ENCODE peak calls at places on chromosomes 7 and 10, in five cellular contexts. W, B, I, N and H are unnamed samples.

GRCh38 chr7:26090927-26091519 is 61.0 kb upstream of the NFE2L3 start:
- DNase-seq in N (no peak), W (no peak), B (peak; percentile 44), I (peak; percentile 41), H (no peak)

GRCh38 chr10:23375366-23375765 is 30.8 kb upstream of the C10orf67 start:
- DNase-seq in W (no peak), B (peak; percentile 25), I (no peak), N (no peak), H (no peak)

GRCh38 chr7:69837387-69838068 is 239.3 kb downstream of the AUTS2 start:
- DNase-seq in B (no peak), N (no peak), I (no peak), W (no peak), H (no peak)

GRCh38 chr7:43390601-43391000 is 192.3 kb upstream of the STK17A start:
- DNase-seq in W (no peak), B (no peak), N (no peak), I (no peak), H (no peak)

GRCh38 chr10:89785095-89785494 is 83.7 kb downstream of the KIF20B start:
- DNase-seq in I (no peak), W (no peak), B (no peak), N (no peak), H (no peak)

GRCh38 chr7:7221602-7222038 is 39.3 kb downstream of the C1GALT1 start:
- DNase-seq in B (peak; percentile 92), I (peak; percentile 59), W (no peak), N (no peak), H (no peak)

GRCh38 chr10:93947055-93947454 is 46.7 kb upstream of the PLCE1 start:
- DNase-seq in I (peak; percentile 16), W (no peak), B (no peak), N (no peak), H (no peak)

GRCh38 chr10:77965294-77965693 is 38.7 kb upstream of the DLG5 start:
- DNase-seq in N (no peak), I (peak; percentile 65), W (no peak), B (peak; percentile 49), H (no peak)

GRCh38 chr10:78600740-78601139 is 468.0 kb upstream of the ZMIZ1 start:
- DNase-seq in B (peak; percentile 23), N (no peak), I (no peak), W (peak; percentile 17), H (no peak)

GRCh38 chr10:68871731-68872342 is 29.3 kb upstream of the DDX50 start:
- DNase-seq in W (no peak), N (no peak), I (peak; percentile 67), B (no peak), H (no peak)

GRCh38 chr10:31426425-31426824 is 107.4 kb downstream of the ZEB1 start:
- DNase-seq in B (peak; percentile 38), N (no peak), I (peak; percentile 10), W (no peak), H (no peak)

GRCh38 chr10:6669269-6669859 is 89.3 kb upstream of the PRKCQ start:
- DNase-seq in B (peak; percentile 30), W (no peak), I (peak; percentile 29), N (no peak), H (no peak)

GRCh38 chr7:41733063-41733398 is 30.1 kb upstream of the INHBA start:
- DNase-seq in B (peak; percentile 39), W (no peak), I (no peak), N (no peak), H (no peak)

GRCh38 chr10:68235111-68235510 is 3.2 kb upstream of the ATOH7 start:
- DNase-seq in W (no peak), N (no peak), I (no peak), B (peak; percentile 63), H (no peak)

GRCh38 chr10:122141821-122142651 is 129.1 kb upstream of the BTBD16 start:
- DNase-seq in I (no peak), N (no peak), B (peak; percentile 44), W (no peak), H (no peak)

GRCh38 chr10:11414314-11415038 is 197.0 kb downstream of the USP6NL start:
- DNase-seq in N (no peak), I (no peak), B (no peak), W (no peak), H (no peak)

GRCh38 chr10:32411797-32412498 is 34.0 kb upstream of the CCDC7 start:
- DNase-seq in B (no peak), I (no peak), N (no peak), W (no peak), H (no peak)

GRCh38 chr7:143372070-143372469 is 9.1 kb upstream of the ZYX start:
- DNase-seq in N (peak; percentile 36), I (no peak), W (no peak), B (peak; percentile 86), H (no peak)

GRCh38 chr7:151113344-151114150 is 27.3 kb downstream of the AGAP3 start:
- DNase-seq in W (no peak), I (peak; percentile 45), N (no peak), B (peak; percentile 88), H (no peak)

GRCh38 chr7:6530626-6531491 is 20.4 kb downstream of the GRID2IP start:
- DNase-seq in B (no peak), I (no peak), N (peak; percentile 43), W (no peak), H (no peak)

GRCh38 chr7:8441106-8441590 is 7.7 kb downstream of the NXPH1 start:
- DNase-seq in N (no peak), B (no peak), I (no peak), W (no peak), H (no peak)

GRCh38 chr7:116884691-116885090 is 22.3 kb downstream of the CAPZA2 start:
- DNase-seq in I (no peak), B (no peak), W (no peak), N (no peak), H (no peak)

GRCh38 chr10:11440250-11441150 is 170.9 kb downstream of the USP6NL start:
- DNase-seq in B (no peak), W (no peak), I (no peak), N (no peak), H (no peak)

GRCh38 chr10:93849605-93850004 is 44.2 kb upstream of the SLC35G1 start:
- DNase-seq in N (no peak), W (no peak), I (no peak), B (no peak), H (no peak)

GRCh38 chr10:117609095-117609821 is 66.7 kb downstream of the EMX2 start:
- DNase-seq in I (peak; percentile 22), B (peak; percentile 70), W (no peak), N (no peak), H (no peak)

GRCh38 chr7:51210766-51211165 is 105.8 kb downstream of the COBL start:
- DNase-seq in B (no peak), N (no peak), W (no peak), I (no peak), H (no peak)

GRCh38 chr7:151451626-151452025 is 11.7 kb upstream of the CRYGN start:
- DNase-seq in I (no peak), B (no peak), N (no peak), W (no peak), H (peak; percentile 76)